ENCODE peak calls at places on chromosomes 1 and 21, in ten cellular contexts. K, J, D, R, Y, V, H, L, M and O are unnamed samples.

GRCh38 chr1:47969478-47969877 is 27.7 kb downstream of the TRABD2B start:
- DNase-seq in M (no peak), Y (no peak), R (no peak), D (no peak), V (no peak), L (no peak), H (no peak), J (no peak), K (no peak), O (no peak)

GRCh38 chr1:22131875-22132486 is 10.9 kb downstream of the WNT4 start:
- DNase-seq in R (peak; percentile 98), M (peak; percentile 68), J (peak; percentile 17), V (peak; percentile 50), H (no peak), Y (peak; percentile 93), L (no peak), K (peak; percentile 60), D (peak; percentile 73), O (peak; percentile 59)

GRCh38 chr1:200005160-200005559 is 22.4 kb upstream of the NR5A2 start:
- DNase-seq in R (no peak), K (no peak), M (no peak), V (no peak), D (no peak), H (no peak), Y (no peak), L (no peak), J (no peak), O (no peak)

GRCh38 chr1:61080408-61081134 is 1.8 kb upstream of the NFIA start:
- DNase-seq in R (no peak), H (no peak), J (no peak), L (no peak), M (no peak), K (no peak), V (no peak), D (no peak), Y (no peak), O (no peak)

GRCh38 chr21:34336245-34336644 is 27.6 kb upstream of the KCNE2 start:
- DNase-seq in V (no peak), J (no peak), Y (no peak), R (no peak), D (no peak), K (no peak), M (no peak), L (no peak), H (no peak), O (no peak)

GRCh38 chr1:213657040-213657439 is 330.7 kb upstream of the PROX1 start:
- DNase-seq in L (no peak), V (no peak), R (no peak), H (no peak), Y (peak; percentile 37), J (no peak), K (no peak), D (no peak), M (no peak), O (no peak)

GRCh38 chr1:17046043-17046657 is 7.7 kb downstream of the SDHB start:
- DNase-seq in L (no peak), M (no peak), K (no peak), R (peak; percentile 51), H (no peak), J (no peak), V (peak; percentile 32), D (no peak), Y (peak; percentile 33), O (no peak)

GRCh38 chr1:172818841-172819527 is 160.1 kb downstream of the FASLG start:
- DNase-seq in D (peak; percentile 43), M (no peak), J (no peak), R (no peak), Y (no peak), H (no peak), K (no peak), L (no peak), V (no peak), O (no peak)

GRCh38 chr1:167409183-167409582 is 109.1 kb downstream of the CD247 start:
- DNase-seq in K (no peak), R (no peak), M (no peak), V (no peak), H (no peak), D (no peak), Y (no peak), J (no peak), L (no peak), O (no peak)

GRCh38 chr1:170192535-170192934 is 46.8 kb downstream of the NTMT2 start:
- DNase-seq in R (no peak), D (no peak), J (no peak), M (no peak), K (no peak), H (no peak), V (no peak), Y (no peak), L (no peak), O (no peak)

GRCh38 chr1:154178856-154179811 is 12.8 kb downstream of the TPM3 start:
- DNase-seq in D (no peak), M (peak; percentile 51), L (no peak), J (no peak), K (peak; percentile 21), R (peak; percentile 26), V (no peak), H (no peak), Y (peak; percentile 46), O (no peak)